ENCODE peak calls at places on chromosomes 5 and 9, in five cellular contexts. One of them, this sample, is unnamed.

GRCh38 chr5:145588113-145588512 is 247.0 kb downstream of the PRELID2 start:
- DNase-seq in HEK293T: no peak
- DNase-seq in iris pigment epithelial cell: peak
- DNase-seq in epithelial cell of esophagus: no peak
- DNase-seq in ACHN: no peak
- DNase-seq in this sample: no peak

GRCh38 chr9:108784998-108785397 is 70.8 kb downstream of the ACTL7B start:
- DNase-seq in HEK293T: no peak
- DNase-seq in iris pigment epithelial cell: peak
- DNase-seq in epithelial cell of esophagus: no peak
- DNase-seq in ACHN: no peak
- DNase-seq in this sample: no peak

GRCh38 chr9:36748322-36748899 is 175.7 kb downstream of the MELK start:
- DNase-seq in HEK293T: peak
- DNase-seq in iris pigment epithelial cell: peak
- DNase-seq in epithelial cell of esophagus: peak
- DNase-seq in ACHN: peak
- DNase-seq in this sample: peak

GRCh38 chr5:75736273-75736672 is 19.0 kb upstream of the POC5 start:
- DNase-seq in HEK293T: no peak
- DNase-seq in iris pigment epithelial cell: no peak
- DNase-seq in epithelial cell of esophagus: no peak
- DNase-seq in ACHN: no peak
- DNase-seq in this sample: no peak

GRCh38 chr9:68747043-68747533 is 42.0 kb downstream of the PIP5K1B start:
- DNase-seq in HEK293T: no peak
- DNase-seq in iris pigment epithelial cell: no peak
- DNase-seq in epithelial cell of esophagus: peak
- DNase-seq in ACHN: no peak
- DNase-seq in this sample: no peak

GRCh38 chr9:9998491-9999287 is 614.1 kb downstream of the PTPRD start:
- DNase-seq in HEK293T: peak
- DNase-seq in iris pigment epithelial cell: no peak
- DNase-seq in epithelial cell of esophagus: peak
- DNase-seq in ACHN: peak
- DNase-seq in this sample: no peak

GRCh38 chr5:17304282-17304681 is 86.9 kb downstream of the BASP1 start:
- DNase-seq in HEK293T: no peak
- DNase-seq in iris pigment epithelial cell: peak
- DNase-seq in epithelial cell of esophagus: no peak
- DNase-seq in ACHN: no peak
- DNase-seq in this sample: no peak

GRCh38 chr5:149445739-149446369 is 66.8 kb upstream of the IL17B start:
- DNase-seq in HEK293T: peak
- DNase-seq in iris pigment epithelial cell: peak
- DNase-seq in epithelial cell of esophagus: peak
- DNase-seq in ACHN: peak
- DNase-seq in this sample: no peak

GRCh38 chr5:36877667-36878420 is 1.3 kb downstream of the NIPBL start:
- DNase-seq in HEK293T: peak
- DNase-seq in iris pigment epithelial cell: peak
- DNase-seq in epithelial cell of esophagus: peak
- DNase-seq in ACHN: peak
- DNase-seq in this sample: no peak

GRCh38 chr5:134245101-134245604 is 19.3 kb upstream of the PPP2CA start:
- DNase-seq in HEK293T: no peak
- DNase-seq in iris pigment epithelial cell: peak
- DNase-seq in epithelial cell of esophagus: peak
- DNase-seq in ACHN: peak
- DNase-seq in this sample: peak

GRCh38 chr9:107228648-107229047 is 54.4 kb upstream of the RAD23B start:
- DNase-seq in HEK293T: no peak
- DNase-seq in iris pigment epithelial cell: no peak
- DNase-seq in epithelial cell of esophagus: no peak
- DNase-seq in ACHN: no peak
- DNase-seq in this sample: no peak